ENCODE peak calls at places on chromosomes 4 and X, in six cellular contexts. One of them, this sample, is unnamed.
A peak's percentile ranks its signal among the peaks of the same experiment; 100 is the strongest.

GRCh38 chrX:137575596-137576255 is 9.8 kb downstream of the ZIC3 start:
- DNase-seq in mammary epithelial cell: no peak
- DNase-seq in right lobe of liver: no peak
- DNase-seq in left lung: no peak
- DNase-seq in ovary: no peak
- DNase-seq in tibial artery: no peak
- DNase-seq in this sample: no peak

GRCh38 chrX:132612990-132613564 is 124.2 kb upstream of the MBNL3 start:
- DNase-seq in tibial artery: no peak
- DNase-seq in right lobe of liver: peak; percentile 56
- DNase-seq in mammary epithelial cell: peak; percentile 10
- DNase-seq in ovary: peak; percentile 15
- DNase-seq in left lung: no peak
- DNase-seq in this sample: no peak

GRCh38 chr4:107098403-107098802 is 62.3 kb upstream of the DKK2 start:
- DNase-seq in tibial artery: no peak
- DNase-seq in right lobe of liver: no peak
- DNase-seq in left lung: no peak
- DNase-seq in ovary: no peak
- DNase-seq in mammary epithelial cell: no peak
- DNase-seq in this sample: no peak

GRCh38 chrX:3713937-3714434 is 537 bp upstream of the PRKX start:
- DNase-seq in ovary: no peak
- DNase-seq in left lung: no peak
- DNase-seq in right lobe of liver: no peak
- DNase-seq in tibial artery: no peak
- DNase-seq in mammary epithelial cell: peak; percentile 12
- DNase-seq in this sample: no peak

GRCh38 chr4:34170941-34171340 is 2073.4 kb downstream of the ARAP2 start:
- DNase-seq in ovary: no peak
- DNase-seq in left lung: no peak
- DNase-seq in tibial artery: no peak
- DNase-seq in mammary epithelial cell: no peak
- DNase-seq in right lobe of liver: no peak
- DNase-seq in this sample: no peak

GRCh38 chr4:16732741-16733140 is 165.7 kb downstream of the LDB2 start:
- DNase-seq in mammary epithelial cell: no peak
- DNase-seq in right lobe of liver: no peak
- DNase-seq in tibial artery: no peak
- DNase-seq in left lung: no peak
- DNase-seq in ovary: no peak
- DNase-seq in this sample: no peak

GRCh38 chr4:31194823-31195222 is 474.7 kb downstream of the PCDH7 start:
- DNase-seq in right lobe of liver: no peak
- DNase-seq in left lung: no peak
- DNase-seq in mammary epithelial cell: no peak
- DNase-seq in ovary: no peak
- DNase-seq in tibial artery: no peak
- DNase-seq in this sample: no peak

GRCh38 chr4:8117278-8117682 is 41.3 kb downstream of the ABLIM2 start:
- DNase-seq in mammary epithelial cell: peak; percentile 6
- DNase-seq in ovary: no peak
- DNase-seq in left lung: peak; percentile 43
- DNase-seq in right lobe of liver: no peak
- DNase-seq in tibial artery: no peak
- DNase-seq in this sample: no peak

GRCh38 chrX:26914232-26914631 is 548.9 kb downstream of the PPP4R3C start:
- DNase-seq in right lobe of liver: no peak
- DNase-seq in ovary: no peak
- DNase-seq in mammary epithelial cell: no peak
- DNase-seq in left lung: no peak
- DNase-seq in tibial artery: no peak
- DNase-seq in this sample: no peak

GRCh38 chrX:150158554-150159332 is 204.4 kb upstream of the MAMLD1 start:
- DNase-seq in ovary: no peak
- DNase-seq in mammary epithelial cell: no peak
- DNase-seq in left lung: no peak
- DNase-seq in tibial artery: no peak
- DNase-seq in right lobe of liver: no peak
- DNase-seq in this sample: no peak

DNA sequence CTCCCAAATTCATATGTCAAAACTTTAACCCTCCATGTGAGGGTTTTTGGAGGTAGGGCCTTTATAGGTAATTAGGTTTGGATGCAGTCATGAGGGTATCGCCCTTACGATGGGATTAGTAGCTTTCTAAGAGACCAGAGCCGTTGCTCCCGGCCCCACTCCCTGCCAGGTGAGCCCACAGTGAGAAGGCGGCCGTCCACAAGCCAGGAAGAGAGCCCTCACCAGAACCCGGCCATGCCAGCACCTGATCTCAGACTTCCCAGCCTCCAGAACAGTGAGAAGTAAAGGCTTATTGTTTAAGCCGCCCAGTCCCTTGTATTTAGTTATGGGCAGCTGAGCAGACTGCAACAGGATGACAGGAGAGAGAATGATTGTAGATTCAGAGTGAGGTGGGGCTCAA is 40.8 kb downstream of the DCTD start:
- DNase-seq in mammary epithelial cell: no peak
- DNase-seq in tibial artery: peak; percentile 23
- DNase-seq in left lung: no peak
- DNase-seq in right lobe of liver: no peak
- DNase-seq in ovary: no peak
- DNase-seq in this sample: no peak
- H3K27ac ChIP-seq in mammary epithelial cell: no peak overlapping the region
- H3K27ac ChIP-seq in tibial artery: no peak overlapping the region
- H3K27ac ChIP-seq in left lung: no peak overlapping the region
- H3K27ac ChIP-seq in right lobe of liver: no peak overlapping the region
- H3K27ac ChIP-seq in ovary: no peak overlapping the region
- H3K27ac ChIP-seq in this sample: no peak overlapping the region

GRCh38 chr4:108762559-108763225 is at the start of gene ETNPPL:
- DNase-seq in right lobe of liver: peak; percentile 91
- DNase-seq in mammary epithelial cell: peak; percentile 14
- DNase-seq in left lung: peak; percentile 84
- DNase-seq in tibial artery: no peak
- DNase-seq in ovary: peak; percentile 36
- DNase-seq in this sample: no peak
- TF ChIP-seq CTCF in right lobe of liver: no peak
- TF ChIP-seq CTCF in mammary epithelial cell: no peak
- TF ChIP-seq CTCF in left lung: no peak
- TF ChIP-seq CTCF in tibial artery: no peak
- TF ChIP-seq CTCF in ovary: no peak
- TF ChIP-seq CTCF in this sample: no peak

DNA sequence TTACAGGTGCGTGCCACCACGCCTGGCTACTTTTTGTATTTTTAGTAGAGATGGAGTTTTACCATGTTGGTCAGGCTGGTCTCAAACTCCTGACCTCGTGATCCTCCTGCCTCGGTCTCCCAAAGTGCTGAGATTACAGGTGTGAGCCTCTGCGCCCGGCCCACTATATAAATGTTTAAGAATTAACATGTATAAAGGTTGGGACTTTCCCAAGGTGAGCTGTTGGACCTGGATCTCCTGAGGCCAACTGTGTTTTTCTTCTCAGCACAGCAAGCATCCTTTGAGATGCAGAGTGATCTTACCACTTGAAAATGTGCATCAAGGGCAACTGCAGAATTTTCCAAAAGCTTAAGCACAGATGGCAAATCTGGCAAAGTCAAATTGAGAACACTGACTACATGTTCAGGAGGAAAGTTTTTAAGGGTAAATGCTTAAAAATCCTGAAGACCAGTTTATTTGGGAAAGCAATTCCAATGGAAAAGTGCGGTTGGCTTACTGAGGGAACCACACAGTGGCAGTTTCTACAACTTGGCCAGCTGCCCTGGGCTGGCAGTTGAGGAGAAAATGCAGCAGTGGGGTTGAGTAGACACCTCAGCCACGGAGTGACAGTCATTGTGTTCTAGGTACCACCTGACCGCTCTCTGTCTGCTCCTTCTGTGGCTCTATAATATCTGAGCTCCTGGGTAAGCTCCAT is 168.9 kb downstream of the CBR4 start:
- DNase-seq in right lobe of liver: peak; percentile 37
- DNase-seq in tibial artery: no peak
- DNase-seq in ovary: no peak
- DNase-seq in left lung: no peak
- DNase-seq in mammary epithelial cell: no peak
- DNase-seq in this sample: no peak
- H3K4me3 ChIP-seq in right lobe of liver: no peak overlapping the region
- H3K4me3 ChIP-seq in tibial artery: peak overlapping the region; percentile 4
- H3K4me3 ChIP-seq in ovary: no peak overlapping the region
- H3K4me3 ChIP-seq in left lung: no peak overlapping the region
- H3K4me3 ChIP-seq in mammary epithelial cell: no peak overlapping the region
- H3K4me3 ChIP-seq in this sample: no peak overlapping the region

GRCh38 chrX:119398587-119398973 is 556 bp upstream of the SLC25A43 start:
- DNase-seq in mammary epithelial cell: no peak
- DNase-seq in ovary: no peak
- DNase-seq in tibial artery: no peak
- DNase-seq in right lobe of liver: no peak
- DNase-seq in left lung: no peak
- DNase-seq in this sample: no peak

GRCh38 chrX:119398974-119399771 is at the start of gene SLC25A43:
- DNase-seq in mammary epithelial cell: peak; percentile 11
- DNase-seq in tibial artery: peak; percentile 65
- DNase-seq in ovary: peak; percentile 52
- DNase-seq in right lobe of liver: peak; percentile 44
- DNase-seq in left lung: peak; percentile 87
- DNase-seq in this sample: no peak

GRCh38 chrX:119401569-119401968 is 2.4 kb downstream of the SLC25A43 start:
- DNase-seq in left lung: no peak
- DNase-seq in tibial artery: no peak
- DNase-seq in ovary: no peak
- DNase-seq in right lobe of liver: no peak
- DNase-seq in mammary epithelial cell: no peak
- DNase-seq in this sample: no peak

GRCh38 chrX:119402588-119402987 is 3.5 kb downstream of the SLC25A43 start:
- DNase-seq in ovary: no peak
- DNase-seq in mammary epithelial cell: no peak
- DNase-seq in right lobe of liver: no peak
- DNase-seq in tibial artery: no peak
- DNase-seq in left lung: no peak
- DNase-seq in this sample: no peak

DNA sequence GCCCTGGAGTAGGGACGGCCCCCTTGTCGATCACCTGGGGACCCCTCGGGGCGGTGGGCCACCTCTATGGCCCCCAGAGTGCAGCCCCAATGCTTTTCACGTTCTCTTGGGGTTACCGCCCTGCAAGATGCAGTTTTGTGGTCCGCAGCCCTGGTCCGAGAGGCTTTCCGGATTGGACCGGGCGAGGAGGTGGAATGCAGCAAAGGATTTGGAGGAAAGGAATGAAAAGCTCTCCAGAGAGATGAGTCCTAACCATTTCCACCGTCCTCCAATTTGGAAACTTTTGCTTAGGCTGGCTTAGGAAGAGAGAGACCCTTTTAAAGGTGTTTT is 601 bp downstream of the SLC25A43 start:
- DNase-seq in ovary: no peak
- DNase-seq in tibial artery: no peak
- DNase-seq in mammary epithelial cell: no peak
- DNase-seq in left lung: no peak
- DNase-seq in right lobe of liver: no peak
- DNase-seq in this sample: no peak
- H3K27ac ChIP-seq in ovary: peak overlapping the region; percentile 60
- H3K27ac ChIP-seq in tibial artery: peak overlapping the region; percentile 88
- H3K27ac ChIP-seq in mammary epithelial cell: peak overlapping the region; percentile 22
- H3K27ac ChIP-seq in left lung: peak overlapping the region; percentile 82
- H3K27ac ChIP-seq in right lobe of liver: peak overlapping the region; percentile 27
- H3K27ac ChIP-seq in this sample: peak overlapping the region; percentile 56

GRCh38 chrX:40298569-40298968 is 200.8 kb upstream of the BCOR start:
- DNase-seq in left lung: no peak
- DNase-seq in right lobe of liver: no peak
- DNase-seq in tibial artery: no peak
- DNase-seq in ovary: peak; percentile 30
- DNase-seq in mammary epithelial cell: no peak
- DNase-seq in this sample: no peak
- TF ChIP-seq CTCF in left lung: no peak
- TF ChIP-seq CTCF in right lobe of liver: no peak
- TF ChIP-seq CTCF in tibial artery: no peak
- TF ChIP-seq CTCF in ovary: no peak
- TF ChIP-seq CTCF in mammary epithelial cell: no peak
- TF ChIP-seq CTCF in this sample: no peak

GRCh38 chrX:1248381-1249061 is 20.1 kb upstream of the CSF2RA start:
- DNase-seq in mammary epithelial cell: no peak
- DNase-seq in left lung: peak; percentile 76
- DNase-seq in tibial artery: no peak
- DNase-seq in ovary: no peak
- DNase-seq in right lobe of liver: no peak
- DNase-seq in this sample: no peak

GRCh38 chrX:1244164-1245076 is 24.2 kb upstream of the CSF2RA start:
- DNase-seq in left lung: no peak
- DNase-seq in tibial artery: no peak
- DNase-seq in right lobe of liver: no peak
- DNase-seq in ovary: no peak
- DNase-seq in mammary epithelial cell: no peak
- DNase-seq in this sample: no peak

GRCh38 chrX:1246816-1247215 is 21.8 kb upstream of the CSF2RA start:
- DNase-seq in left lung: peak; percentile 90
- DNase-seq in right lobe of liver: peak; percentile 64
- DNase-seq in mammary epithelial cell: peak; percentile 35
- DNase-seq in ovary: peak; percentile 43
- DNase-seq in tibial artery: peak; percentile 74
- DNase-seq in this sample: no peak

DNA sequence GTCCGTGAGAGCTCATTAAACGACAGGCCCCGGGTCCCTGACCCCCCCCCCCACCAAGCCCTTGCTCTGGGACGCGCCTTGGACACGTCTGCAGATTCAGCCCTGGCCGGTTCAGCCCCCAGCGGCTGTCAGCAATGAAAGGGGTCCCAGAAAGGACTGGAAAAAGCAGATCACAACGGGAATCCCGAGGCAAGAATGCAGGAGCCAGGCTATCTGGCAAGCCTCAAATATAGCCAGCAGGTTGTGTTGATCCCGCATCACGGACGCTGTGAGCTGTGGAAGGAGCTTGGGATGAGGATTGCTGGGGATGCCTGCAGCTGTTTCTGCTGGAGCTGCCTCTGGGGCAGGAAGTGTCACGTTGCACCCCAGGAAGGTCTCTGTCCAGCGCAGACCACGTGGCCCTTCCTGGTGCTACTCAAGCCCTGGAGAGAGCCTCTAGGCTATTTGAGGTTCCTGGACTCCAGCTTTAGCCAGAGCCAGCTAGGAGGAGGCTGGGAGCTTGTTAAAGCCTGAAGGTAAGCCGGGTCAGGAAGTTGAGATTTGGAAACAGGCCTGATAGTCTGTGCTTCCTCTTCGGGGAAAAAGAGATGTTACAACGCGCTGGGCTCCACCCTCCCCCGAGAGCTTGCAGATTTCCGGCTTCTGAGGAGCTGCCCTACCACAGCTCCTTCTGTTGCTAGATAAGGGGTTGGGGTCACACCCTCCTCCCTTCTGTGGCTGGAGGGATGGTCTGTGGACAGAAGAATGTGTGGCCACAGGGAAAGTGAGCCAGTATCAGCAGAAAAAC is 19.3 kb upstream of the CSF2RA start:
- DNase-seq in ovary: no peak
- DNase-seq in tibial artery: peak; percentile 69
- DNase-seq in right lobe of liver: peak; percentile 53
- DNase-seq in left lung: peak; percentile 86
- DNase-seq in mammary epithelial cell: no peak
- DNase-seq in this sample: no peak
- H3K4me3 ChIP-seq in ovary: no peak overlapping the region
- H3K4me3 ChIP-seq in tibial artery: peak overlapping the region; percentile 22
- H3K4me3 ChIP-seq in right lobe of liver: no peak overlapping the region
- H3K4me3 ChIP-seq in left lung: peak overlapping the region; percentile 26
- H3K4me3 ChIP-seq in mammary epithelial cell: no peak overlapping the region
- H3K4me3 ChIP-seq in this sample: no peak overlapping the region